ENCODE peak calls at places on chromosomes 4 and X, in nine cellular contexts. P, N, C, H, Z, J, F, V and O are unnamed samples.

GRCh38 chr4:158253350-158253980 is 43.2 kb downstream of the TMEM144 start:
- DNase-seq in P (peak; percentile 5), N (peak; percentile 70), C (peak; percentile 42), H (no peak), Z (peak; percentile 66), J (peak; percentile 65), F (peak; percentile 54), V (peak; percentile 63), O (peak; percentile 80)

GRCh38 chrX:131677655-131678628 is 134.1 kb downstream of the OR13H1 start:
- DNase-seq in P (peak; percentile 11), N (peak; percentile 47), C (no peak), H (no peak), Z (peak; percentile 66), J (peak; percentile 37), F (no peak), V (peak; percentile 3), O (peak; percentile 41)

GRCh38 chrX:45889471-45889870 is 655.8 kb downstream of the ZNF674 start:
- DNase-seq in P (no peak), N (no peak), C (no peak), H (no peak), Z (no peak), J (no peak), F (no peak), V (peak; percentile 6), O (peak; percentile 53)

GRCh38 chrX:55253528-55253927 is 11.2 kb downstream of the PAGE3 start:
- DNase-seq in P (no peak), N (no peak), C (no peak), H (no peak), Z (no peak), J (no peak), F (no peak), V (no peak), O (no peak)

GRCh38 chrX:103864149-103864548 is 32.1 kb upstream of the RAB9B start:
- DNase-seq in P (no peak), N (no peak), C (no peak), H (no peak), Z (no peak), J (no peak), F (no peak), V (no peak), O (no peak)

GRCh38 chr4:84852081-84852480 is 114.4 kb downstream of the WDFY3 start:
- DNase-seq in P (no peak), N (peak; percentile 44), C (no peak), H (no peak), Z (no peak), J (no peak), F (no peak), V (peak; percentile 43), O (no peak)

GRCh38 chrX:153477039-153477438 is 6.7 kb upstream of the HAUS7 start:
- DNase-seq in P (no peak), N (no peak), C (peak; percentile 36), H (no peak), Z (no peak), J (no peak), F (no peak), V (peak; percentile 59), O (peak; percentile 66)

GRCh38 chrX:132071260-132071659 is 48.2 kb downstream of the STK26 start:
- DNase-seq in P (no peak), N (peak; percentile 34), C (no peak), H (no peak), Z (no peak), J (peak; percentile 9), F (no peak), V (no peak), O (peak; percentile 26)

GRCh38 chr4:179728305-179728704 is 2286.1 kb upstream of the AGA start:
- DNase-seq in P (no peak), N (no peak), C (no peak), H (no peak), Z (no peak), J (no peak), F (no peak), V (no peak), O (no peak)

GRCh38 chr4:37244583-37245390 is at the start of gene NWD2:
- DNase-seq in P (no peak), N (no peak), C (no peak), H (no peak), Z (peak; percentile 42), J (no peak), F (no peak), V (no peak), O (peak; percentile 25)

GRCh38 chr4:1105662-1106061 is 7.7 kb downstream of the RNF212 start:
- DNase-seq in P (no peak), N (peak; percentile 26), C (no peak), H (no peak), Z (no peak), J (no peak), F (no peak), V (no peak), O (no peak)

GRCh38 chr4:95761441-95761840 is 78.5 kb upstream of the PDHA2 start:
- DNase-seq in P (no peak), N (peak; percentile 55), C (no peak), H (no peak), Z (no peak), J (no peak), F (no peak), V (peak; percentile 38), O (no peak)

GRCh38 chrX:116267511-116268040 is 97.0 kb downstream of the AGTR2 start:
- DNase-seq in P (no peak), N (no peak), C (no peak), H (no peak), Z (no peak), J (no peak), F (no peak), V (no peak), O (peak; percentile 31)